ENCODE peak calls at places on chromosomes 13 and 19, in nine cellular contexts. M, B, J, H, O, K, T, P and V are unnamed samples.

GRCh38 chr19:5948697-5949564 is 29.0 kb downstream of the RANBP3 start:
- DNase-seq in M (no peak), B (no peak), J (no peak), H (no peak), O (no peak), K (no peak), T (no peak), P (no peak), V (no peak)

GRCh38 chr13:22698477-22698876 is 482.3 kb upstream of the SGCG start:
- DNase-seq in M (no peak), B (no peak), J (no peak), H (no peak), O (no peak), K (no peak), T (no peak), P (no peak), V (no peak)

GRCh38 chr19:29040291-29040690 is 172.7 kb downstream of the UQCRFS1 start:
- DNase-seq in M (no peak), B (no peak), J (no peak), H (no peak), O (no peak), K (no peak), T (no peak), P (no peak), V (no peak)

GRCh38 chr13:34720618-34721017 is 221.5 kb upstream of the NBEA start:
- DNase-seq in M (no peak), B (no peak), J (no peak), H (no peak), O (no peak), K (no peak), T (no peak), P (no peak), V (no peak)

GRCh38 chr19:38850976-38851621 is 1.3 kb upstream of the HNRNPL start:
- DNase-seq in M (no peak), B (peak), J (peak), H (no peak), O (peak), K (peak), T (no peak), P (no peak), V (no peak)

GRCh38 chr19:2949939-2950285 is 5.1 kb upstream of the ZNF77 start:
- DNase-seq in M (no peak), B (peak), J (no peak), H (no peak), O (no peak), K (no peak), T (peak), P (no peak), V (no peak)

GRCh38 chr19:40139533-40140287 is 49.0 kb upstream of the ZNF780A start:
- DNase-seq in M (no peak), B (no peak), J (no peak), H (no peak), O (peak), K (no peak), T (peak), P (no peak), V (peak)

GRCh38 chr19:16931306-16931705 is 42.5 kb downstream of the F2RL3 start:
- DNase-seq in M (no peak), B (no peak), J (no peak), H (no peak), O (no peak), K (no peak), T (no peak), P (no peak), V (no peak)

GRCh38 chr13:25992076-25992475 is 59.7 kb downstream of the SHISA2 start:
- DNase-seq in M (no peak), B (no peak), J (no peak), H (no peak), O (no peak), K (no peak), T (no peak), P (no peak), V (no peak)

GRCh38 chr19:2081873-2082810 is 14.0 kb downstream of the MOB3A start:
- DNase-seq in M (no peak), B (no peak), J (no peak), H (no peak), O (peak), K (peak), T (no peak), P (no peak), V (no peak)

GRCh38 chr13:30016398-30016797 is 166.0 kb upstream of the UBL3 start:
- DNase-seq in M (no peak), B (no peak), J (no peak), H (no peak), O (no peak), K (no peak), T (no peak), P (no peak), V (no peak)

GRCh38 chr19:31303262-31303815 is 45.9 kb downstream of the TSHZ3 start:
- DNase-seq in M (no peak), B (no peak), J (no peak), H (no peak), O (no peak), K (no peak), T (no peak), P (no peak), V (no peak)

GRCh38 chr19:33832633-33833032 is 36.0 kb downstream of the KCTD15 start:
- DNase-seq in M (no peak), B (no peak), J (no peak), H (no peak), O (no peak), K (no peak), T (no peak), P (no peak), V (no peak)

GRCh38 chr19:38975214-38975860 is at the start of gene FBXO17:
- DNase-seq in M (peak), B (peak), J (peak), H (no peak), O (no peak), K (no peak), T (peak), P (no peak), V (peak)

GRCh38 chr19:38849746-38850230 is at the start of gene HNRNPL:
- DNase-seq in M (no peak), B (peak), J (no peak), H (peak), O (peak), K (peak), T (no peak), P (peak), V (no peak)